ENCODE peak calls at places on chromosomes 16 and 17, in nine cellular contexts. G, O, Z, E, U, J, H, D and F are unnamed samples.

GRCh38 chr17:77343031-77343866 is 202.5 kb downstream of the SEC14L1 start:
- DNase-seq in E (no peak), O (no peak), J (no peak), G (no peak), H (no peak), U (no peak), Z (no peak), D (no peak), F (no peak)

GRCh38 chr17:72004476-72005331 is 116.1 kb upstream of the SOX9 start:
- DNase-seq in H (no peak), O (no peak), E (peak), Z (no peak), J (no peak), G (no peak), D (no peak), U (no peak), F (no peak)

GRCh38 chr17:63516910-63517824 is 6.0 kb upstream of the KCNH6 start:
- DNase-seq in G (no peak), D (peak), U (no peak), Z (no peak), H (no peak), O (peak), E (no peak), J (no peak), F (peak)

GRCh38 chr16:87207509-87207908 is 109.7 kb downstream of the C16orf95 start:
- DNase-seq in H (no peak), O (no peak), U (no peak), D (no peak), Z (no peak), J (no peak), G (no peak), E (no peak), F (peak)

GRCh38 chr16:67517661-67518423 is 10.8 kb upstream of the RIPOR1 start:
- DNase-seq in D (no peak), J (no peak), Z (no peak), G (no peak), H (no peak), U (no peak), O (no peak), E (peak), F (no peak)

GRCh38 chr17:10798910-10799309 is 5.0 kb downstream of the TMEM238L start:
- DNase-seq in G (no peak), U (no peak), H (no peak), E (no peak), O (no peak), D (no peak), Z (no peak), J (no peak), F (no peak)

GRCh38 chr16:9389543-9390207 is 298.2 kb downstream of the HAPSTR1 start:
- DNase-seq in D (no peak), H (no peak), U (no peak), J (no peak), O (no peak), G (no peak), E (no peak), Z (no peak), F (no peak)

GRCh38 chr16:72291121-72291520 is 119.2 kb upstream of the PMFBP1 start:
- DNase-seq in J (no peak), Z (no peak), D (no peak), G (no peak), E (no peak), O (no peak), H (no peak), U (no peak), F (peak)

GRCh38 chr16:28912558-28912957 is 12.5 kb downstream of the RABEP2 start:
- DNase-seq in J (no peak), U (no peak), O (no peak), D (no peak), G (no peak), E (no peak), H (no peak), Z (no peak), F (no peak)

GRCh38 chr17:11122908-11123307 is 118.1 kb upstream of the SHISA6 start:
- DNase-seq in Z (no peak), O (no peak), D (no peak), E (no peak), J (peak), H (peak), G (no peak), U (no peak), F (no peak)

GRCh38 chr17:10192963-10193362 is 5.4 kb downstream of the GAS7 start:
- DNase-seq in O (no peak), D (no peak), E (no peak), H (no peak), G (no peak), U (no peak), Z (no peak), J (no peak), F (peak)

GRCh38 chr17:37818689-37819088 is 73.8 kb upstream of the HNF1B start:
- DNase-seq in Z (no peak), U (peak), O (no peak), D (no peak), H (no peak), G (no peak), E (no peak), J (no peak), F (peak)

GRCh38 chr16:78988361-78988992 is 612.1 kb downstream of the MAF start:
- DNase-seq in Z (no peak), J (no peak), D (no peak), U (no peak), H (no peak), G (no peak), O (no peak), E (no peak), F (no peak)

GRCh38 chr16:89571636-89572035 is 3.9 kb upstream of the CPNE7 start:
- DNase-seq in J (no peak), D (no peak), Z (no peak), O (no peak), G (no peak), E (no peak), U (no peak), H (no peak), F (no peak)

GRCh38 chr17:82267575-82268379 is 5.7 kb downstream of the CSNK1D start:
- DNase-seq in Z (no peak), G (no peak), J (peak), U (no peak), E (no peak), D (peak), H (peak), O (peak), F (peak)

GRCh38 chr17:80082403-80083135 is 18.8 kb upstream of the GAA start:
- DNase-seq in U (peak), J (peak), Z (peak), D (peak), G (peak), E (peak), O (peak), H (peak), F (peak)

GRCh38 chr17:5615476-5615875 is 31.2 kb upstream of the NLRP1 start:
- DNase-seq in Z (no peak), J (no peak), U (no peak), H (no peak), D (no peak), O (no peak), E (no peak), G (no peak), F (no peak)